ENCODE peak calls at places on chromosomes 7 and 10, in eight cellular contexts. T is heart left ventricle; R is heart right ventricle; D is choroid plexus epithelial cell; B is BJ; G is Peyer's patch; S is IMR-90; P is CD8-positive, alpha-beta T cell. L is an unnamed sample.

GRCh38 chr7:137962875-137963507 is 38.9 kb downstream of the CREB3L2 start:
- DNase-seq in S (no peak), P (no peak), G (no peak), B (no peak), R (no peak), D (no peak), T (no peak), L (no peak)

GRCh38 chr7:34247468-34247867 is 342.1 kb downstream of the BMPER start:
- DNase-seq in R (no peak), S (peak), P (no peak), G (no peak), B (no peak), T (no peak), D (peak), L (peak)

GRCh38 chr10:103284170-103284569 is 7.2 kb downstream of the INA start:
- DNase-seq in R (no peak), T (no peak), G (no peak), P (no peak), B (peak), S (no peak), D (peak), L (peak)

GRCh38 chr10:1395025-1395981 is 339.1 kb downstream of the WDR37 start:
- DNase-seq in B (no peak), S (no peak), T (no peak), R (no peak), D (no peak), P (no peak), G (no peak), L (no peak)

GRCh38 chr10:131857156-131858117 is 43.4 kb upstream of the PPP2R2D start:
- DNase-seq in T (no peak), P (no peak), B (no peak), R (no peak), D (no peak), G (peak), S (no peak), L (no peak)

GRCh38 chr7:88095-88926 is 104.1 kb upstream of the FAM20C start:
- DNase-seq in D (no peak), S (no peak), T (no peak), B (no peak), P (no peak), R (no peak), G (peak), L (no peak)

GRCh38 chr10:131980321-131980720 is 1.4 kb downstream of the BNIP3 start:
- DNase-seq in P (no peak), T (no peak), B (no peak), R (no peak), G (no peak), D (no peak), S (no peak), L (no peak)

GRCh38 chr10:108673756-108674155 is 1249.6 kb downstream of the XPNPEP1 start:
- DNase-seq in P (no peak), G (no peak), R (no peak), T (no peak), S (no peak), D (peak), B (no peak), L (no peak)

GRCh38 chr10:103504181-103504783 is 10.8 kb downstream of the NEURL1 start:
- DNase-seq in P (no peak), T (no peak), D (peak), G (peak), B (no peak), S (peak), R (no peak), L (peak)

GRCh38 chr10:12202230-12202629 is 6.2 kb downstream of the CDC123 start:
- DNase-seq in T (no peak), D (no peak), R (no peak), G (no peak), B (no peak), P (no peak), S (no peak), L (no peak)

GRCh38 chr7:46759711-46760480 is 822.0 kb downstream of the TNS3 start:
- DNase-seq in P (no peak), S (peak), T (no peak), G (no peak), R (no peak), B (no peak), D (peak), L (peak)

GRCh38 chr10:122120008-122120744 is 131.2 kb downstream of the TACC2 start:
- DNase-seq in S (no peak), B (no peak), R (no peak), D (peak), G (no peak), T (no peak), P (no peak), L (no peak)

GRCh38 chr7:158588878-158589442 is 1.3 kb upstream of the PTPRN2 start:
- DNase-seq in S (no peak), R (no peak), P (no peak), D (no peak), B (no peak), G (no peak), T (no peak), L (no peak)

GRCh38 chr7:114303301-114303700 is 111.3 kb upstream of the FOXP2 start:
- DNase-seq in T (no peak), G (no peak), B (no peak), R (no peak), D (no peak), S (no peak), P (no peak), L (no peak)

GRCh38 chr10:124728830-124729661 is 15.1 kb downstream of the FAM53B start:
- DNase-seq in S (no peak), G (peak), P (no peak), T (no peak), R (no peak), B (no peak), D (no peak), L (no peak)

GRCh38 chr7:140656548-140657515 is 15.9 kb upstream of the ADCK2 start:
- DNase-seq in R (peak), S (peak), G (peak), B (no peak), T (no peak), P (no peak), D (peak), L (peak)

GRCh38 chr10:79983286-79983909 is 34.5 kb upstream of the SFTPD start:
- DNase-seq in G (no peak), P (no peak), R (no peak), B (no peak), D (no peak), S (no peak), T (no peak), L (no peak)

GRCh38 chr10:115491526-115492140 is 398.5 kb downstream of the ATRNL1 start:
- DNase-seq in P (no peak), B (no peak), R (no peak), D (no peak), S (no peak), G (no peak), T (no peak), L (no peak)

GRCh38 chr7:126524967-126525366 is 727.8 kb downstream of the GRM8 start:
- DNase-seq in S (no peak), B (no peak), P (no peak), T (no peak), G (no peak), R (no peak), D (no peak), L (no peak)
- H3K4me3 ChIP-seq in S (no peak), B (no peak), P (no peak), T (no peak), G (no peak), R (no peak), D (no peak), L (no peak)

GRCh38 chr10:68877482-68877881 is 23.6 kb upstream of the DDX50 start:
- DNase-seq in B (no peak), G (no peak), D (no peak), R (no peak), P (no peak), T (no peak), S (no peak), L (no peak)
- TF ChIP-seq CTCF in B (no peak), G (no peak), D (no peak), R (no peak), P (no peak), T (no peak), S (no peak), L (no peak)

GRCh38 chr7:36985866-36986402 is 261.6 kb upstream of the AOAH start:
- DNase-seq in P (no peak), R (no peak), S (no peak), T (no peak), B (no peak), G (no peak), D (no peak), L (no peak)
- H3K4me3 ChIP-seq in P (no peak), R (no peak), S (no peak), T (no peak), B (no peak), G (no peak), D (no peak), L (no peak)

DNA sequence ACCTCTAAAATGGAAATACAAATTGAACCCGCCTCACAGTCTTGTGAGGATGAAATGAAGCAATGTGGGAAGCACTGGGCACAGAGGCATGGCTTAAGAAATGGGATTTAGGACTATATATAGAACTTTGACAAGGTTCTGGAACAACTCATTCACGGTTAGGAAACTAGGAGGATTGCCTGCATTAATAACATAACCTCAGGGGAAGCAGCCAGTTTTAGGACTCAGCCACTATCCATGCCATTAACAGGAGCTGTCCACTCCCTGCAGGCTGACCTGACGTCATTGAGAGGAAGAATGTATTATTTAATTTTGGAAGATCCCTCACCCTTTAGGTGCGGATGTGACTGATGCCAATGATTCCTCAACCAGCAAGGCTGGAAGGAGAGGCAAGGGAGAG is 34.8 kb downstream of the ITGB8 start:
- DNase-seq in G (no peak), B (no peak), D (no peak), T (no peak), P (no peak), S (no peak), R (no peak), L (peak)
- TF ChIP-seq CTCF in G (no peak), B (no peak), D (no peak), T (no peak), P (no peak), S (no peak), R (no peak), L (no peak)

L was measured in fibroblast of pulmonary artery.